ENCODE peak calls at places on chromosomes 12 and 14, in seven cellular contexts. Q is GM12878; A is naive thymus-derived CD4-positive, alpha-beta T cell; T is nucleus accumbens; M is GM04504; G is NCI-H226; O is HL-60. E is an unnamed sample.

GRCh38 chr12:2644678-2645405 is 149.9 kb upstream of the FKBP4 start:
- DNase-seq in O (no peak), A (no peak), Q (no peak), G (no peak), M (no peak), T (no peak), E (no peak)

GRCh38 chr14:88245321-88245720 is 77.7 kb downstream of the KCNK10 start:
- DNase-seq in M (no peak), G (no peak), O (no peak), Q (no peak), A (no peak), T (no peak), E (no peak)

GRCh38 chr12:79826267-79827128 is 108.4 kb downstream of the PPP1R12A start:
- DNase-seq in T (no peak), O (no peak), M (no peak), Q (no peak), G (no peak), A (no peak), E (no peak)

GRCh38 chr12:56590237-56590830 is 39.8 kb downstream of the BAZ2A start:
- DNase-seq in O (no peak), G (no peak), A (peak), T (no peak), M (no peak), Q (no peak), E (no peak)

GRCh38 chr12:101839324-101840283 is 8.8 kb upstream of the GNPTAB start:
- DNase-seq in A (peak), T (peak), G (peak), Q (no peak), O (no peak), M (no peak), E (peak)

GRCh38 chr12:48105321-48105866 is 485 bp downstream of the SENP1 start:
- DNase-seq in O (no peak), M (no peak), T (no peak), G (peak), Q (peak), A (peak), E (no peak)

GRCh38 chr12:108854453-108855283 is 2.7 kb downstream of the SSH1 start:
- DNase-seq in M (peak), O (no peak), Q (peak), A (no peak), T (no peak), G (peak), E (peak)

GRCh38 chr14:61514006-61514830 is 181.1 kb upstream of the HIF1A start:
- DNase-seq in M (no peak), A (no peak), Q (no peak), T (no peak), O (no peak), G (peak), E (no peak)

GRCh38 chr12:111448831-111449790 is 43.4 kb downstream of the SH2B3 start:
- DNase-seq in O (no peak), T (no peak), G (no peak), A (no peak), Q (no peak), M (no peak), E (no peak)

GRCh38 chr14:68247867-68248266 is 428.3 kb downstream of the RAD51B start:
- DNase-seq in G (no peak), A (no peak), M (no peak), T (no peak), Q (no peak), O (peak), E (no peak)

GRCh38 chr12:111692575-111693210 is 6.8 kb downstream of the ACAD10 start:
- DNase-seq in Q (no peak), T (no peak), O (no peak), M (no peak), G (no peak), A (no peak), E (no peak)

GRCh38 chr12:105766029-105766428 is 372.7 kb downstream of the NUAK1 start:
- DNase-seq in M (no peak), Q (no peak), G (no peak), T (no peak), O (no peak), A (no peak), E (no peak)

GRCh38 chr14:96265387-96265786 is 9.4 kb downstream of the BDKRB1 start:
- DNase-seq in A (no peak), M (no peak), O (no peak), Q (no peak), T (no peak), G (no peak), E (no peak)

GRCh38 chr14:19993438-19993837 is 8.5 kb upstream of the OR4Q2 start:
- DNase-seq in Q (no peak), M (no peak), O (no peak), G (no peak), T (no peak), A (no peak), E (no peak)

GRCh38 chr12:115422845-115423545 is 739.0 kb upstream of the TBX3 start:
- DNase-seq in T (no peak), A (no peak), M (no peak), O (no peak), Q (no peak), G (no peak), E (no peak)

GRCh38 chr14:105092124-105092911 is 27.1 kb upstream of the GPR132 start:
- DNase-seq in A (no peak), O (no peak), T (no peak), M (no peak), G (peak), Q (no peak), E (no peak)

GRCh38 chr14:82642425-82642824 is 1108.8 kb upstream of the SEL1L start:
- DNase-seq in O (no peak), T (no peak), A (peak), M (no peak), Q (no peak), G (no peak), E (no peak)